ENCODE peak calls at places on chromosomes 4 and X, in eight cellular contexts. One of them, this sample, is unnamed.

GRCh38 chr4:78645853-78646757 is 94.5 kb downstream of the ANXA3 start:
- DNase-seq in GM23338: no peak
- DNase-seq in thyroid gland: peak
- DNase-seq in endothelial cell: no peak
- DNase-seq in body of pancreas: peak
- DNase-seq in RWPE2: peak
- DNase-seq in colonic mucosa: peak
- DNase-seq in adrenal gland: peak
- DNase-seq in this sample: peak

GRCh38 chrX:21932277-21932996 is 8.1 kb upstream of the SMS start:
- DNase-seq in RWPE2: peak
- DNase-seq in GM23338: no peak
- DNase-seq in adrenal gland: peak
- DNase-seq in body of pancreas: no peak
- DNase-seq in colonic mucosa: no peak
- DNase-seq in thyroid gland: no peak
- DNase-seq in endothelial cell: no peak
- DNase-seq in this sample: peak

GRCh38 chr4:2795558-2796260 is 2.8 kb downstream of the SH3BP2 start:
- DNase-seq in adrenal gland: peak
- DNase-seq in GM23338: no peak
- DNase-seq in body of pancreas: peak
- DNase-seq in thyroid gland: peak
- DNase-seq in endothelial cell: peak
- DNase-seq in colonic mucosa: peak
- DNase-seq in RWPE2: peak
- DNase-seq in this sample: no peak

GRCh38 chr4:15043226-15043625 is 40.9 kb downstream of the CPEB2 start:
- DNase-seq in endothelial cell: no peak
- DNase-seq in RWPE2: no peak
- DNase-seq in GM23338: peak
- DNase-seq in thyroid gland: no peak
- DNase-seq in adrenal gland: no peak
- DNase-seq in body of pancreas: no peak
- DNase-seq in colonic mucosa: no peak
- DNase-seq in this sample: peak

GRCh38 chr4:186918466-186918865 is 194.8 kb upstream of the FAT1 start:
- DNase-seq in GM23338: no peak
- DNase-seq in adrenal gland: no peak
- DNase-seq in thyroid gland: no peak
- DNase-seq in endothelial cell: no peak
- DNase-seq in colonic mucosa: no peak
- DNase-seq in RWPE2: no peak
- DNase-seq in body of pancreas: no peak
- DNase-seq in this sample: no peak

GRCh38 chr4:145739840-145740239 is 59.9 kb downstream of the C4orf51 start:
- DNase-seq in adrenal gland: no peak
- DNase-seq in endothelial cell: no peak
- DNase-seq in body of pancreas: no peak
- DNase-seq in thyroid gland: peak
- DNase-seq in GM23338: no peak
- DNase-seq in RWPE2: no peak
- DNase-seq in colonic mucosa: peak
- DNase-seq in this sample: no peak

GRCh38 chr4:17662694-17663093 is 48.3 kb downstream of the MED28 start:
- DNase-seq in adrenal gland: no peak
- DNase-seq in endothelial cell: no peak
- DNase-seq in thyroid gland: no peak
- DNase-seq in RWPE2: no peak
- DNase-seq in GM23338: no peak
- DNase-seq in colonic mucosa: no peak
- DNase-seq in body of pancreas: no peak
- DNase-seq in this sample: peak

GRCh38 chr4:125244848-125245450 is 69.8 kb upstream of the FAT4 start:
- DNase-seq in RWPE2: no peak
- DNase-seq in body of pancreas: no peak
- DNase-seq in GM23338: peak
- DNase-seq in thyroid gland: no peak
- DNase-seq in adrenal gland: no peak
- DNase-seq in endothelial cell: no peak
- DNase-seq in colonic mucosa: no peak
- DNase-seq in this sample: peak

GRCh38 chr4:336099-336892 is 1.3 kb upstream of the ZNF141 start:
- DNase-seq in adrenal gland: peak
- DNase-seq in colonic mucosa: peak
- DNase-seq in endothelial cell: peak
- DNase-seq in thyroid gland: peak
- DNase-seq in RWPE2: no peak
- DNase-seq in body of pancreas: peak
- DNase-seq in GM23338: peak
- DNase-seq in this sample: no peak

GRCh38 chrX:131058136-131058868 is at the start of gene ARHGAP36:
- DNase-seq in GM23338: peak
- DNase-seq in endothelial cell: no peak
- DNase-seq in RWPE2: no peak
- DNase-seq in body of pancreas: no peak
- DNase-seq in adrenal gland: no peak
- DNase-seq in thyroid gland: peak
- DNase-seq in colonic mucosa: no peak
- DNase-seq in this sample: no peak

GRCh38 chr4:37662861-37663390 is 23.2 kb downstream of the RELL1 start:
- DNase-seq in colonic mucosa: no peak
- DNase-seq in RWPE2: no peak
- DNase-seq in GM23338: peak
- DNase-seq in body of pancreas: no peak
- DNase-seq in thyroid gland: peak
- DNase-seq in endothelial cell: no peak
- DNase-seq in adrenal gland: peak
- DNase-seq in this sample: no peak

GRCh38 chrX:11532291-11533075 is 133.2 kb downstream of the ARHGAP6 start:
- DNase-seq in colonic mucosa: no peak
- DNase-seq in body of pancreas: no peak
- DNase-seq in endothelial cell: no peak
- DNase-seq in adrenal gland: no peak
- DNase-seq in GM23338: peak
- DNase-seq in RWPE2: no peak
- DNase-seq in thyroid gland: no peak
- DNase-seq in this sample: no peak

GRCh38 chrX:19924285-19924684 is 36.9 kb upstream of the SH3KBP1 start:
- DNase-seq in thyroid gland: peak
- DNase-seq in RWPE2: no peak
- DNase-seq in body of pancreas: no peak
- DNase-seq in adrenal gland: no peak
- DNase-seq in endothelial cell: no peak
- DNase-seq in GM23338: no peak
- DNase-seq in colonic mucosa: no peak
- DNase-seq in this sample: no peak

GRCh38 chr4:41757521-41758156 is 9.1 kb upstream of the PHOX2B start:
- DNase-seq in RWPE2: no peak
- DNase-seq in endothelial cell: no peak
- DNase-seq in GM23338: peak
- DNase-seq in thyroid gland: no peak
- DNase-seq in colonic mucosa: no peak
- DNase-seq in adrenal gland: no peak
- DNase-seq in body of pancreas: no peak
- DNase-seq in this sample: peak

GRCh38 chrX:111447298-111447697 is 35.3 kb upstream of the DCX start:
- DNase-seq in RWPE2: no peak
- DNase-seq in adrenal gland: no peak
- DNase-seq in endothelial cell: peak
- DNase-seq in thyroid gland: peak
- DNase-seq in body of pancreas: peak
- DNase-seq in GM23338: peak
- DNase-seq in colonic mucosa: peak
- DNase-seq in this sample: peak

GRCh38 chrX:9369802-9370291 is 95.0 kb upstream of the TBL1X start:
- DNase-seq in thyroid gland: no peak
- DNase-seq in endothelial cell: no peak
- DNase-seq in body of pancreas: no peak
- DNase-seq in colonic mucosa: no peak
- DNase-seq in GM23338: no peak
- DNase-seq in RWPE2: no peak
- DNase-seq in adrenal gland: no peak
- DNase-seq in this sample: no peak

GRCh38 chr4:55554453-55555030 is 7.8 kb upstream of the CLOCK start:
- DNase-seq in endothelial cell: no peak
- DNase-seq in colonic mucosa: no peak
- DNase-seq in thyroid gland: no peak
- DNase-seq in GM23338: no peak
- DNase-seq in RWPE2: no peak
- DNase-seq in adrenal gland: no peak
- DNase-seq in body of pancreas: no peak
- DNase-seq in this sample: peak

GRCh38 chr4:69984030-69984443 is 11.7 kb upstream of the STATH start:
- DNase-seq in body of pancreas: peak
- DNase-seq in RWPE2: no peak
- DNase-seq in colonic mucosa: no peak
- DNase-seq in endothelial cell: no peak
- DNase-seq in thyroid gland: peak
- DNase-seq in adrenal gland: no peak
- DNase-seq in GM23338: peak
- DNase-seq in this sample: peak

GRCh38 chr4:176988226-176988625 is 195.5 kb upstream of the VEGFC start:
- DNase-seq in body of pancreas: no peak
- DNase-seq in thyroid gland: no peak
- DNase-seq in RWPE2: peak
- DNase-seq in colonic mucosa: no peak
- DNase-seq in endothelial cell: no peak
- DNase-seq in GM23338: no peak
- DNase-seq in adrenal gland: no peak
- DNase-seq in this sample: peak

GRCh38 chrX:45745479-45745878 is 544.8 kb upstream of the DIPK2B start:
- DNase-seq in endothelial cell: no peak
- DNase-seq in thyroid gland: no peak
- DNase-seq in RWPE2: no peak
- DNase-seq in colonic mucosa: no peak
- DNase-seq in body of pancreas: no peak
- DNase-seq in GM23338: no peak
- DNase-seq in adrenal gland: no peak
- DNase-seq in this sample: no peak

GRCh38 chrX:45740291-45740690 is 539.6 kb upstream of the DIPK2B start:
- DNase-seq in colonic mucosa: no peak
- DNase-seq in thyroid gland: no peak
- DNase-seq in RWPE2: no peak
- DNase-seq in endothelial cell: no peak
- DNase-seq in adrenal gland: no peak
- DNase-seq in body of pancreas: no peak
- DNase-seq in GM23338: no peak
- DNase-seq in this sample: no peak

GRCh38 chrX:45743906-45744625 is 543.4 kb upstream of the DIPK2B start:
- DNase-seq in RWPE2: no peak
- DNase-seq in thyroid gland: no peak
- DNase-seq in endothelial cell: no peak
- DNase-seq in GM23338: no peak
- DNase-seq in body of pancreas: no peak
- DNase-seq in adrenal gland: no peak
- DNase-seq in colonic mucosa: no peak
- DNase-seq in this sample: no peak

GRCh38 chrX:45747905-45748304 is 547.2 kb upstream of the DIPK2B start:
- DNase-seq in endothelial cell: no peak
- DNase-seq in thyroid gland: peak
- DNase-seq in colonic mucosa: no peak
- DNase-seq in body of pancreas: no peak
- DNase-seq in RWPE2: no peak
- DNase-seq in adrenal gland: no peak
- DNase-seq in GM23338: no peak
- DNase-seq in this sample: no peak

DNA sequence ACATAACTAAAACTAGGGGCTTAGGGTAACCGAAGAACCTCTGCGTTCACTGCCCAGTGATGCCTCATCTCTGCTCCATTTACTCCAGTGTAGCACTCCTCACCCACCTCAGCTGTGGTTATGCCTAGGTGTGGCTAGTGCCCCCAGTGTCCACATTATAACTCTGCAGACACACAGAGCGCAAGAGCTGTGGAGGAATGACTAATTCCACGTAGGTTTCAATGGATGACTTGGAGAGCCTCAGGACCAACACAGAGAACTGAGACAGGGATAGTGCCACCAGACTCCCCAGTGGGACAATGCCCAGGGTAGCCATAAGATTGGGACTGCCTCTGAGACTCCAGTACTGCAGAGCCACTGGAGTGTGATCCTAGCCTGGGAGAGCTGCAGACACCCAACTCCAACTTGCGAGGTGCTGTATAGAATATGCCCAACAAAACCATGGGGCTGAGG is 542.4 kb upstream of the DIPK2B start:
- DNase-seq in body of pancreas: no peak
- DNase-seq in endothelial cell: no peak
- DNase-seq in colonic mucosa: no peak
- DNase-seq in RWPE2: peak
- DNase-seq in thyroid gland: no peak
- DNase-seq in GM23338: peak
- DNase-seq in adrenal gland: no peak
- DNase-seq in this sample: peak
- TF ChIP-seq CTCF in body of pancreas: no peak
- TF ChIP-seq CTCF in endothelial cell: no peak
- TF ChIP-seq CTCF in colonic mucosa: no peak
- TF ChIP-seq CTCF in RWPE2: peak
- TF ChIP-seq CTCF in thyroid gland: no peak
- TF ChIP-seq CTCF in GM23338: peak
- TF ChIP-seq CTCF in adrenal gland: no peak
- TF ChIP-seq CTCF in this sample: peak

GRCh38 chr4:89868999-89869589 is 25.6 kb upstream of the MMRN1 start:
- DNase-seq in body of pancreas: no peak
- DNase-seq in RWPE2: no peak
- DNase-seq in GM23338: no peak
- DNase-seq in endothelial cell: no peak
- DNase-seq in colonic mucosa: no peak
- DNase-seq in thyroid gland: no peak
- DNase-seq in adrenal gland: no peak
- DNase-seq in this sample: peak
- TF ChIP-seq CTCF in body of pancreas: peak
- TF ChIP-seq CTCF in RWPE2: peak
- TF ChIP-seq CTCF in GM23338: no peak
- TF ChIP-seq CTCF in endothelial cell: peak
- TF ChIP-seq CTCF in colonic mucosa: peak
- TF ChIP-seq CTCF in thyroid gland: no peak
- TF ChIP-seq CTCF in adrenal gland: peak
- TF ChIP-seq CTCF in this sample: peak

DNA sequence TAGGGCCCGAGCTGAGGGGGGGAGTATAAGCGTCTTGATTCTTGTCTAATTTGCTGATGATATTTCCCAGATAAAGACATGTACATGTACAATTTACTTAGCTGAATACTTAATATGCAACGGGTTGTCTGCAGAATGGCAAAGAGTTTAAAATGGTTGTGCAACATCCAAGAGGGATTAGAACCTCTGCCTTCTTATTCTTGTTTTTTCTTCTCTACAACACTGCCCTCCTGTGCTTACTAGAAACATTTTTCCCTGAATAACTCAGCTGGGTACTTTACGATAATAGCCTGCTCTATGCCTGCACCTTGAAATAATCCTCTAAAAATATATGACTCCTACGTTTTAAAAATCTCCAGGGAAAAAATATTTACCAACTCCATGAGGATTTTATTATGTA is 41.8 kb downstream of the INTS12 start:
- DNase-seq in adrenal gland: no peak
- DNase-seq in RWPE2: no peak
- DNase-seq in thyroid gland: no peak
- DNase-seq in body of pancreas: no peak
- DNase-seq in colonic mucosa: no peak
- DNase-seq in GM23338: peak
- DNase-seq in endothelial cell: no peak
- DNase-seq in this sample: peak
- TF ChIP-seq CTCF in adrenal gland: peak
- TF ChIP-seq CTCF in RWPE2: peak
- TF ChIP-seq CTCF in thyroid gland: peak
- TF ChIP-seq CTCF in body of pancreas: no peak
- TF ChIP-seq CTCF in colonic mucosa: no peak
- TF ChIP-seq CTCF in GM23338: peak
- TF ChIP-seq CTCF in endothelial cell: no peak
- TF ChIP-seq CTCF in this sample: peak

GRCh38 chr4:7721984-7722551 is 217.6 kb downstream of the AFAP1 start:
- DNase-seq in thyroid gland: no peak
- DNase-seq in RWPE2: no peak
- DNase-seq in adrenal gland: no peak
- DNase-seq in GM23338: no peak
- DNase-seq in body of pancreas: no peak
- DNase-seq in endothelial cell: peak
- DNase-seq in colonic mucosa: no peak
- DNase-seq in this sample: peak
- TF ChIP-seq CTCF in thyroid gland: no peak
- TF ChIP-seq CTCF in RWPE2: peak
- TF ChIP-seq CTCF in adrenal gland: no peak
- TF ChIP-seq CTCF in GM23338: peak
- TF ChIP-seq CTCF in body of pancreas: no peak
- TF ChIP-seq CTCF in endothelial cell: no peak
- TF ChIP-seq CTCF in colonic mucosa: no peak
- TF ChIP-seq CTCF in this sample: no peak

This sample was measured in MCF 10A.